ENCODE peak calls at places on chromosomes 16 and 17, in seven cellular contexts. One of them, this sample, is unnamed.

GRCh38 chr17:30104575-30105339 is 11.9 kb upstream of the NSRP1 start:
- DNase-seq in Panc1: peak
- DNase-seq in tibial nerve: peak
- DNase-seq in NCI-H510A treated with DMSO at 0.1 percent for 48 hours: peak
- DNase-seq in HFF-Myc: peak
- DNase-seq in HTR-8/SVneo: peak
- DNase-seq in T47D: peak
- DNase-seq in this sample: peak

GRCh38 chr16:9351841-9352434 is 260.5 kb downstream of the HAPSTR1 start:
- DNase-seq in Panc1: no peak
- DNase-seq in tibial nerve: no peak
- DNase-seq in NCI-H510A treated with DMSO at 0.1 percent for 48 hours: no peak
- DNase-seq in HFF-Myc: no peak
- DNase-seq in HTR-8/SVneo: no peak
- DNase-seq in T47D: no peak
- DNase-seq in this sample: no peak

GRCh38 chr17:82399030-82399429 is 19.1 kb upstream of the HEXD start:
- DNase-seq in Panc1: no peak
- DNase-seq in tibial nerve: peak
- DNase-seq in NCI-H510A treated with DMSO at 0.1 percent for 48 hours: no peak
- DNase-seq in HFF-Myc: peak
- DNase-seq in HTR-8/SVneo: no peak
- DNase-seq in T47D: no peak
- DNase-seq in this sample: no peak

GRCh38 chr16:620700-621525 is 9.9 kb upstream of the WFIKKN1 start:
- DNase-seq in Panc1: no peak
- DNase-seq in tibial nerve: no peak
- DNase-seq in NCI-H510A treated with DMSO at 0.1 percent for 48 hours: no peak
- DNase-seq in HFF-Myc: no peak
- DNase-seq in HTR-8/SVneo: no peak
- DNase-seq in T47D: no peak
- DNase-seq in this sample: no peak

GRCh38 chr17:78375401-78376079 is 2.9 kb upstream of the PGS1 start:
- DNase-seq in Panc1: no peak
- DNase-seq in tibial nerve: no peak
- DNase-seq in NCI-H510A treated with DMSO at 0.1 percent for 48 hours: no peak
- DNase-seq in HFF-Myc: no peak
- DNase-seq in HTR-8/SVneo: no peak
- DNase-seq in T47D: no peak
- DNase-seq in this sample: no peak

GRCh38 chr17:79676796-79677195 is 53.9 kb upstream of the ENPP7 start:
- DNase-seq in Panc1: no peak
- DNase-seq in tibial nerve: no peak
- DNase-seq in NCI-H510A treated with DMSO at 0.1 percent for 48 hours: no peak
- DNase-seq in HFF-Myc: no peak
- DNase-seq in HTR-8/SVneo: no peak
- DNase-seq in T47D: no peak
- DNase-seq in this sample: no peak

GRCh38 chr17:42414782-42415409 is 8.2 kb downstream of the CAVIN1 start:
- DNase-seq in Panc1: no peak
- DNase-seq in tibial nerve: no peak
- DNase-seq in NCI-H510A treated with DMSO at 0.1 percent for 48 hours: no peak
- DNase-seq in HFF-Myc: no peak
- DNase-seq in HTR-8/SVneo: no peak
- DNase-seq in T47D: no peak
- DNase-seq in this sample: no peak

GRCh38 chr16:86928517-86929148 is 350.3 kb downstream of the FOXL1 start:
- DNase-seq in Panc1: no peak
- DNase-seq in tibial nerve: no peak
- DNase-seq in NCI-H510A treated with DMSO at 0.1 percent for 48 hours: no peak
- DNase-seq in HFF-Myc: no peak
- DNase-seq in HTR-8/SVneo: no peak
- DNase-seq in T47D: no peak
- DNase-seq in this sample: no peak

GRCh38 chr17:73646409-73647305 is 2.4 kb upstream of the SDK2 start:
- DNase-seq in Panc1: no peak
- DNase-seq in tibial nerve: no peak
- DNase-seq in NCI-H510A treated with DMSO at 0.1 percent for 48 hours: no peak
- DNase-seq in HFF-Myc: no peak
- DNase-seq in HTR-8/SVneo: no peak
- DNase-seq in T47D: no peak
- DNase-seq in this sample: no peak

GRCh38 chr16:22262460-22262859 is 34.7 kb upstream of the POLR3E start:
- DNase-seq in Panc1: no peak
- DNase-seq in tibial nerve: no peak
- DNase-seq in NCI-H510A treated with DMSO at 0.1 percent for 48 hours: no peak
- DNase-seq in HFF-Myc: no peak
- DNase-seq in HTR-8/SVneo: no peak
- DNase-seq in T47D: no peak
- DNase-seq in this sample: no peak

GRCh38 chr16:83992624-83993023 is 24.6 kb downstream of the NECAB2 start:
- DNase-seq in Panc1: no peak
- DNase-seq in tibial nerve: peak
- DNase-seq in NCI-H510A treated with DMSO at 0.1 percent for 48 hours: no peak
- DNase-seq in HFF-Myc: no peak
- DNase-seq in HTR-8/SVneo: no peak
- DNase-seq in T47D: no peak
- DNase-seq in this sample: no peak

GRCh38 chr17:67557052-67557845 is 160.5 kb upstream of the NOL11 start:
- DNase-seq in Panc1: no peak
- DNase-seq in tibial nerve: no peak
- DNase-seq in NCI-H510A treated with DMSO at 0.1 percent for 48 hours: no peak
- DNase-seq in HFF-Myc: no peak
- DNase-seq in HTR-8/SVneo: no peak
- DNase-seq in T47D: no peak
- DNase-seq in this sample: no peak

GRCh38 chr17:55601874-55602364 is 90.7 kb upstream of the SMIM36 start:
- DNase-seq in Panc1: peak
- DNase-seq in tibial nerve: no peak
- DNase-seq in NCI-H510A treated with DMSO at 0.1 percent for 48 hours: peak
- DNase-seq in HFF-Myc: no peak
- DNase-seq in HTR-8/SVneo: no peak
- DNase-seq in T47D: peak
- DNase-seq in this sample: peak

GRCh38 chr17:27381007-27381501 is 75.2 kb upstream of the KSR1 start:
- DNase-seq in Panc1: no peak
- DNase-seq in tibial nerve: no peak
- DNase-seq in NCI-H510A treated with DMSO at 0.1 percent for 48 hours: peak
- DNase-seq in HFF-Myc: no peak
- DNase-seq in HTR-8/SVneo: peak
- DNase-seq in T47D: peak
- DNase-seq in this sample: peak

GRCh38 chr16:21339269-21339641 is 61.2 kb upstream of the CRYM start:
- DNase-seq in Panc1: no peak
- DNase-seq in tibial nerve: no peak
- DNase-seq in NCI-H510A treated with DMSO at 0.1 percent for 48 hours: no peak
- DNase-seq in HFF-Myc: no peak
- DNase-seq in HTR-8/SVneo: no peak
- DNase-seq in T47D: no peak
- DNase-seq in this sample: no peak

GRCh38 chr17:77147357-77147801 is 6.6 kb downstream of the SEC14L1 start:
- DNase-seq in Panc1: no peak
- DNase-seq in tibial nerve: no peak
- DNase-seq in NCI-H510A treated with DMSO at 0.1 percent for 48 hours: no peak
- DNase-seq in HFF-Myc: no peak
- DNase-seq in HTR-8/SVneo: no peak
- DNase-seq in T47D: no peak
- DNase-seq in this sample: no peak

GRCh38 chr16:48335961-48336360 is 49.3 kb downstream of the SIAH1 start:
- DNase-seq in Panc1: no peak
- DNase-seq in tibial nerve: no peak
- DNase-seq in NCI-H510A treated with DMSO at 0.1 percent for 48 hours: no peak
- DNase-seq in HFF-Myc: no peak
- DNase-seq in HTR-8/SVneo: no peak
- DNase-seq in T47D: no peak
- DNase-seq in this sample: no peak

GRCh38 chr16:89184685-89185061 is 13.1 kb downstream of the CDH15 start:
- DNase-seq in Panc1: no peak
- DNase-seq in tibial nerve: no peak
- DNase-seq in NCI-H510A treated with DMSO at 0.1 percent for 48 hours: no peak
- DNase-seq in HFF-Myc: no peak
- DNase-seq in HTR-8/SVneo: no peak
- DNase-seq in T47D: no peak
- DNase-seq in this sample: no peak

GRCh38 chr17:77962349-77962748 is 3.8 kb downstream of the TNRC6C start:
- DNase-seq in Panc1: no peak
- DNase-seq in tibial nerve: no peak
- DNase-seq in NCI-H510A treated with DMSO at 0.1 percent for 48 hours: no peak
- DNase-seq in HFF-Myc: no peak
- DNase-seq in HTR-8/SVneo: no peak
- DNase-seq in T47D: no peak
- DNase-seq in this sample: no peak

GRCh38 chr16:1101573-1102332 is 5.7 kb upstream of the C1QTNF8 start:
- DNase-seq in Panc1: no peak
- DNase-seq in tibial nerve: no peak
- DNase-seq in NCI-H510A treated with DMSO at 0.1 percent for 48 hours: no peak
- DNase-seq in HFF-Myc: no peak
- DNase-seq in HTR-8/SVneo: no peak
- DNase-seq in T47D: no peak
- DNase-seq in this sample: no peak

GRCh38 chr16:2663553-2664521 is 18.5 kb upstream of the KCTD5 start:
- DNase-seq in Panc1: no peak
- DNase-seq in tibial nerve: no peak
- DNase-seq in NCI-H510A treated with DMSO at 0.1 percent for 48 hours: no peak
- DNase-seq in HFF-Myc: no peak
- DNase-seq in HTR-8/SVneo: no peak
- DNase-seq in T47D: no peak
- DNase-seq in this sample: no peak

GRCh38 chr17:32588982-32589381 is 102.2 kb downstream of the CDK5R1 start:
- DNase-seq in Panc1: no peak
- DNase-seq in tibial nerve: no peak
- DNase-seq in NCI-H510A treated with DMSO at 0.1 percent for 48 hours: no peak
- DNase-seq in HFF-Myc: no peak
- DNase-seq in HTR-8/SVneo: peak
- DNase-seq in T47D: peak
- DNase-seq in this sample: peak

GRCh38 chr17:11511696-11512095 is 86.6 kb upstream of the DNAH9 start:
- DNase-seq in Panc1: no peak
- DNase-seq in tibial nerve: no peak
- DNase-seq in NCI-H510A treated with DMSO at 0.1 percent for 48 hours: no peak
- DNase-seq in HFF-Myc: no peak
- DNase-seq in HTR-8/SVneo: no peak
- DNase-seq in T47D: no peak
- DNase-seq in this sample: no peak

GRCh38 chr17:40179923-40180659 is 2.8 kb downstream of the RAPGEFL1 start:
- DNase-seq in Panc1: no peak
- DNase-seq in tibial nerve: no peak
- DNase-seq in NCI-H510A treated with DMSO at 0.1 percent for 48 hours: no peak
- DNase-seq in HFF-Myc: no peak
- DNase-seq in HTR-8/SVneo: peak
- DNase-seq in T47D: no peak
- DNase-seq in this sample: no peak

GRCh38 chr17:77644981-77645380 is 313.5 kb upstream of the TNRC6C start:
- DNase-seq in Panc1: no peak
- DNase-seq in tibial nerve: no peak
- DNase-seq in NCI-H510A treated with DMSO at 0.1 percent for 48 hours: no peak
- DNase-seq in HFF-Myc: no peak
- DNase-seq in HTR-8/SVneo: no peak
- DNase-seq in T47D: no peak
- DNase-seq in this sample: no peak

GRCh38 chr17:4987767-4988083 is 250 bp upstream of the CAMTA2 start:
- DNase-seq in Panc1: no peak
- DNase-seq in tibial nerve: no peak
- DNase-seq in NCI-H510A treated with DMSO at 0.1 percent for 48 hours: no peak
- DNase-seq in HFF-Myc: no peak
- DNase-seq in HTR-8/SVneo: no peak
- DNase-seq in T47D: no peak
- DNase-seq in this sample: no peak

GRCh38 chr17:82917656-82918345 is 78.0 kb upstream of the ZNF750 start:
- DNase-seq in Panc1: no peak
- DNase-seq in tibial nerve: no peak
- DNase-seq in NCI-H510A treated with DMSO at 0.1 percent for 48 hours: no peak
- DNase-seq in HFF-Myc: no peak
- DNase-seq in HTR-8/SVneo: peak
- DNase-seq in T47D: no peak
- DNase-seq in this sample: no peak

GRCh38 chr16:66205287-66206167 is 161.0 kb upstream of the CDH5 start:
- DNase-seq in Panc1: no peak
- DNase-seq in tibial nerve: no peak
- DNase-seq in NCI-H510A treated with DMSO at 0.1 percent for 48 hours: peak
- DNase-seq in HFF-Myc: no peak
- DNase-seq in HTR-8/SVneo: no peak
- DNase-seq in T47D: no peak
- DNase-seq in this sample: no peak

GRCh38 chr16:57643166-57643813 is 14.9 kb downstream of the ADGRG1 start:
- DNase-seq in Panc1: no peak
- DNase-seq in tibial nerve: no peak
- DNase-seq in NCI-H510A treated with DMSO at 0.1 percent for 48 hours: no peak
- DNase-seq in HFF-Myc: no peak
- DNase-seq in HTR-8/SVneo: peak
- DNase-seq in T47D: no peak
- DNase-seq in this sample: no peak

GRCh38 chr16:51767564-51767963 is 616.5 kb upstream of the SALL1 start:
- DNase-seq in Panc1: no peak
- DNase-seq in tibial nerve: no peak
- DNase-seq in NCI-H510A treated with DMSO at 0.1 percent for 48 hours: no peak
- DNase-seq in HFF-Myc: no peak
- DNase-seq in HTR-8/SVneo: no peak
- DNase-seq in T47D: no peak
- DNase-seq in this sample: no peak